ENCODE peak calls at places on chromosomes 5 and 9, in seven cellular contexts. One of them, this sample, is unnamed.

GRCh38 chr5:140648132-140648432 is 453 bp downstream of the IK start:
- DNase-seq in AG09309: no peak
- DNase-seq in endothelial cell: no peak
- DNase-seq in astrocyte of the spinal cord: no peak
- DNase-seq in cardiac fibroblast: no peak
- DNase-seq in WTC11: no peak
- DNase-seq in stomach: no peak
- DNase-seq in this sample: no peak

GRCh38 chr5:135091286-135091685 is 57.3 kb upstream of the PITX1 start:
- DNase-seq in AG09309: no peak
- DNase-seq in endothelial cell: no peak
- DNase-seq in astrocyte of the spinal cord: no peak
- DNase-seq in cardiac fibroblast: no peak
- DNase-seq in WTC11: no peak
- DNase-seq in stomach: no peak
- DNase-seq in this sample: no peak

GRCh38 chr9:136942112-136942880 is 2.2 kb downstream of the FBXW5 start:
- DNase-seq in AG09309: no peak
- DNase-seq in endothelial cell: no peak
- DNase-seq in astrocyte of the spinal cord: no peak
- DNase-seq in cardiac fibroblast: no peak
- DNase-seq in WTC11: no peak
- DNase-seq in stomach: no peak
- DNase-seq in this sample: no peak

GRCh38 chr5:10485142-10485795 is 43.6 kb downstream of the ROPN1L start:
- DNase-seq in AG09309: no peak
- DNase-seq in endothelial cell: peak; percentile 21
- DNase-seq in astrocyte of the spinal cord: peak; percentile 97
- DNase-seq in cardiac fibroblast: peak; percentile 98
- DNase-seq in WTC11: no peak
- DNase-seq in stomach: peak; percentile 57
- DNase-seq in this sample: no peak

GRCh38 chr9:72526901-72527800 is 5.7 kb downstream of the TMC1 start:
- DNase-seq in AG09309: peak; percentile 83
- DNase-seq in endothelial cell: peak; percentile 64
- DNase-seq in astrocyte of the spinal cord: peak; percentile 95
- DNase-seq in cardiac fibroblast: peak; percentile 96
- DNase-seq in WTC11: peak; percentile 57
- DNase-seq in stomach: peak; percentile 68
- DNase-seq in this sample: peak; percentile 15

GRCh38 chr9:137296214-137297059 is 5.6 kb downstream of the NRARP start:
- DNase-seq in AG09309: no peak
- DNase-seq in endothelial cell: peak; percentile 47
- DNase-seq in astrocyte of the spinal cord: peak; percentile 56
- DNase-seq in cardiac fibroblast: peak; percentile 91
- DNase-seq in WTC11: peak; percentile 40
- DNase-seq in stomach: peak; percentile 67
- DNase-seq in this sample: no peak

GRCh38 chr5:112737088-112737471 is 605 bp upstream of the APC start:
- DNase-seq in AG09309: no peak
- DNase-seq in endothelial cell: no peak
- DNase-seq in astrocyte of the spinal cord: peak; percentile 22
- DNase-seq in cardiac fibroblast: no peak
- DNase-seq in WTC11: no peak
- DNase-seq in stomach: no peak
- DNase-seq in this sample: no peak

GRCh38 chr5:2989517-2989916 is 238.0 kb upstream of the IRX2 start:
- DNase-seq in AG09309: no peak
- DNase-seq in endothelial cell: no peak
- DNase-seq in astrocyte of the spinal cord: no peak
- DNase-seq in cardiac fibroblast: no peak
- DNase-seq in WTC11: peak; percentile 24
- DNase-seq in stomach: no peak
- DNase-seq in this sample: no peak

GRCh38 chr5:59893061-59893435 is 478 bp downstream of the PDE4D start:
- DNase-seq in AG09309: no peak
- DNase-seq in endothelial cell: peak; percentile 8
- DNase-seq in astrocyte of the spinal cord: no peak
- DNase-seq in cardiac fibroblast: no peak
- DNase-seq in WTC11: peak; percentile 52
- DNase-seq in stomach: no peak
- DNase-seq in this sample: no peak
- TF ChIP-seq CTCF in AG09309: no peak
- TF ChIP-seq CTCF in endothelial cell: no peak
- TF ChIP-seq CTCF in astrocyte of the spinal cord: no peak
- TF ChIP-seq CTCF in cardiac fibroblast: no peak
- TF ChIP-seq CTCF in WTC11: no peak
- TF ChIP-seq CTCF in stomach: no peak
- TF ChIP-seq CTCF in this sample: no peak

GRCh38 chr5:35651002-35651756 is 33.5 kb downstream of the SPEF2 start:
- DNase-seq in AG09309: peak; percentile 34
- DNase-seq in endothelial cell: peak; percentile 48
- DNase-seq in astrocyte of the spinal cord: peak; percentile 45
- DNase-seq in cardiac fibroblast: peak; percentile 29
- DNase-seq in WTC11: peak; percentile 59
- DNase-seq in stomach: peak; percentile 27
- DNase-seq in this sample: no peak
- TF ChIP-seq CTCF in AG09309: peak; percentile 72
- TF ChIP-seq CTCF in endothelial cell: peak; percentile 60
- TF ChIP-seq CTCF in astrocyte of the spinal cord: peak; percentile 67
- TF ChIP-seq CTCF in cardiac fibroblast: peak; percentile 55
- TF ChIP-seq CTCF in WTC11: peak; percentile 17
- TF ChIP-seq CTCF in stomach: no peak
- TF ChIP-seq CTCF in this sample: peak; percentile 44

DNA sequence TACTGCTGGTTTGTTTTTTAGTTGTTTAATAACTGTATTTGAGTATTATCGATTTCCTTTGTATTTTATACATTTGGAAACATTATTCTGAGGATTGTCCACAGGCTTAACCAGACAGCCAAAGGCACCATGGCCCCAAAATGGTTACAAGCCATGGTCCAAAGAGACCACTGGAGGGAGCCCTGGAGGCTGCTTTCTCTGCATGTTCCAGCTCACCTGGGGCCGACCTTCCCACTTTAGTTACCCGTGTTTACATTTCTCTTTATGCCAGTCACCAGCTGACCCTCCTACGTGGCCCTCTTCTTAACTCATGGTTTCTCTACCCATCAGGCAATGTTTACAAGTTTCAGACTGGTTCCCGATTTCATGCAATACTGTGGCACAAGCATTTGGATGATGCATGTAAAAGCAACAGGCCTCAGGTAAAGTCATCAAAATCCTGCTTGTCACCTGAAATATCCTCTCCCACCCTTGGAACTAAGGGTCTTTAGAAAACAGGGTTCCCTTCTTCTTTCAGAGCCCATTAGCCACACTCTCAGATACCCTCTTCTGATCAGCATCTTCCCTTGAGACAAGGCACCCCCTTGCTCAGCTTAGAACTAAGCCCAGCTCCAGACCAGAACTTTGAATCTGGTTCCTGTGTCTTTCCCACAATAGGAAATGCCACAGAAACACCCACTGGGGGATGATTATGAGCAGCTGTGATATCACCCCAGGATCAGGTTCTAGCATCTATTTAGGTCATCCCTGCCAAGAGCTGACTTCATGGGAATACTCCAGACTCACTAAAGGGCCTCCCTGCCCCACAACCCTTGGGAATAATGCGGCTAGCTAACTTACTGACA is 49.9 kb upstream of the GARNL3 start:
- DNase-seq in AG09309: peak; percentile 27
- DNase-seq in endothelial cell: peak; percentile 74
- DNase-seq in astrocyte of the spinal cord: peak; percentile 55
- DNase-seq in cardiac fibroblast: peak; percentile 58
- DNase-seq in WTC11: peak; percentile 77
- DNase-seq in stomach: peak; percentile 79
- DNase-seq in this sample: no peak
- TF ChIP-seq CTCF in AG09309: peak; percentile 76
- TF ChIP-seq CTCF in endothelial cell: peak; percentile 64
- TF ChIP-seq CTCF in astrocyte of the spinal cord: peak; percentile 91
- TF ChIP-seq CTCF in cardiac fibroblast: peak; percentile 86
- TF ChIP-seq CTCF in WTC11: peak; percentile 64
- TF ChIP-seq CTCF in stomach: peak; percentile 62
- TF ChIP-seq CTCF in this sample: peak; percentile 69

GRCh38 chr9:74379718-74380117 is 117.4 kb upstream of the RORB start:
- DNase-seq in AG09309: no peak
- DNase-seq in endothelial cell: peak; percentile 47
- DNase-seq in astrocyte of the spinal cord: peak; percentile 41
- DNase-seq in cardiac fibroblast: no peak
- DNase-seq in WTC11: peak; percentile 63
- DNase-seq in stomach: peak; percentile 27
- DNase-seq in this sample: no peak
- TF ChIP-seq CTCF in AG09309: no peak
- TF ChIP-seq CTCF in endothelial cell: no peak
- TF ChIP-seq CTCF in astrocyte of the spinal cord: peak; percentile 43
- TF ChIP-seq CTCF in cardiac fibroblast: no peak
- TF ChIP-seq CTCF in WTC11: peak; percentile 28
- TF ChIP-seq CTCF in stomach: no peak
- TF ChIP-seq CTCF in this sample: peak; percentile 49

GRCh38 chr9:113317777-113318176 is 14.6 kb upstream of the RNF183 start:
- DNase-seq in AG09309: no peak
- DNase-seq in endothelial cell: no peak
- DNase-seq in astrocyte of the spinal cord: no peak
- DNase-seq in cardiac fibroblast: peak; percentile 54
- DNase-seq in WTC11: no peak
- DNase-seq in stomach: no peak
- DNase-seq in this sample: no peak
- TF ChIP-seq CTCF in AG09309: peak; percentile 43
- TF ChIP-seq CTCF in endothelial cell: peak; percentile 12
- TF ChIP-seq CTCF in astrocyte of the spinal cord: peak; percentile 17
- TF ChIP-seq CTCF in cardiac fibroblast: peak; percentile 33
- TF ChIP-seq CTCF in WTC11: no peak
- TF ChIP-seq CTCF in stomach: peak; percentile 13
- TF ChIP-seq CTCF in this sample: no peak

This sample was measured in natural killer cell.